ENCODE peak calls at places on chromosome 11, in six cellular contexts. G is left ventricle myocardium inferior, Q is prostate gland, T is neural crest cell, E is A549, C is BJ. A is an unnamed sample.

GRCh38 chr11:74048993-74049392 is 40.1 kb upstream of the UCP3 start:
- DNase-seq in C (no peak), Q (no peak), E (no peak), G (no peak), T (no peak), A (no peak)

GRCh38 chr11:28770806-28771205 is 662.6 kb downstream of the METTL15 start:
- DNase-seq in G (no peak), Q (no peak), T (no peak), E (no peak), C (no peak), A (no peak)

GRCh38 chr11:93389737-93390136 is 59.2 kb downstream of the DEUP1 start:
- DNase-seq in E (no peak), Q (no peak), T (no peak), C (no peak), G (no peak), A (no peak)

GRCh38 chr11:122754553-122755322 is 83.6 kb upstream of the CRTAM start:
- DNase-seq in G (no peak), Q (no peak), T (no peak), E (no peak), C (no peak), A (no peak)

GRCh38 chr11:134515081-134515960 is 103.3 kb upstream of the B3GAT1 start:
- DNase-seq in E (no peak), G (no peak), T (no peak), C (no peak), Q (no peak), A (no peak)

GRCh38 chr11:119338318-119338890 is 2.3 kb downstream of the C1QTNF5 start:
- DNase-seq in Q (peak), E (peak), G (peak), T (peak), C (no peak), A (no peak)

GRCh38 chr11:133961890-133962289 is 5.1 kb upstream of the IGSF9B start:
- DNase-seq in C (no peak), G (no peak), T (no peak), Q (no peak), E (no peak), A (no peak)

GRCh38 chr11:100908746-100909145 is 220.9 kb downstream of the PGR start:
- DNase-seq in E (no peak), C (no peak), Q (no peak), G (no peak), T (no peak), A (no peak)

GRCh38 chr11:97641988-97642387 is 1252.2 kb downstream of the JRKL start:
- DNase-seq in T (no peak), C (no peak), Q (no peak), E (no peak), G (no peak), A (no peak)

GRCh38 chr11:132125855-132126841 is 755.7 kb downstream of the NTM start:
- DNase-seq in G (no peak), T (peak), Q (no peak), C (no peak), E (no peak), A (no peak)

GRCh38 chr11:2665747-2666710 is 33.8 kb downstream of the KCNQ1OT1 start:
- DNase-seq in G (no peak), C (no peak), T (no peak), E (no peak), Q (peak), A (no peak)

GRCh38 chr11:129115652-129116585 is 76.2 kb downstream of the ARHGAP32 start:
- DNase-seq in G (no peak), E (peak), Q (no peak), C (no peak), T (no peak), A (peak)

GRCh38 chr11:126978911-126979310 is 21.7 kb downstream of the KIRREL3 start:
- DNase-seq in E (no peak), T (no peak), C (no peak), Q (no peak), G (no peak), A (no peak)

GRCh38 chr11:6531267-6531752 is 34.2 kb downstream of the DNHD1 start:
- DNase-seq in E (peak), C (no peak), G (no peak), T (peak), Q (no peak), A (peak)

GRCh38 chr11:119999220-119999619 is 138.7 kb downstream of the TRIM29 start:
- DNase-seq in T (no peak), C (no peak), Q (no peak), G (no peak), E (peak), A (no peak)

GRCh38 chr11:124150684-124151083 is 32.5 kb upstream of the OR10D3 start:
- DNase-seq in E (no peak), C (no peak), Q (no peak), G (no peak), T (no peak), A (no peak)

GRCh38 chr11:124152770-124153407 is 30.3 kb upstream of the OR10D3 start:
- DNase-seq in T (no peak), G (no peak), Q (no peak), C (no peak), E (no peak), A (no peak)
- TF ChIP-seq CTCF in T (peak), G (no peak), Q (no peak), C (no peak), E (no peak), A (no peak)

GRCh38 chr11:84398017-84398626 is 1112.0 kb upstream of the CCDC90B start:
- DNase-seq in E (peak), G (no peak), C (no peak), T (no peak), Q (no peak), A (no peak)
- TF ChIP-seq CTCF in E (peak), G (peak), C (peak), T (peak), Q (no peak), A (peak)

GRCh38 chr11:70048279-70049024 is 29.7 kb upstream of the ANO1 start:
- DNase-seq in Q (peak), E (peak), T (no peak), C (no peak), G (no peak), A (no peak)
- TF ChIP-seq CTCF in Q (no peak), E (no peak), T (peak), C (no peak), G (peak), A (no peak)

GRCh38 chr11:27722945-27723344 is 22.7 kb upstream of the BDNF start:
- DNase-seq in E (no peak), C (no peak), G (no peak), Q (no peak), T (no peak), A (no peak)
- TF ChIP-seq CTCF in E (no peak), C (no peak), G (no peak), Q (no peak), T (no peak), A (no peak)

GRCh38 chr11:20671856-20672546 is 2.6 kb downstream of the NELL1 start:
- DNase-seq in E (peak), T (no peak), Q (no peak), C (no peak), G (no peak), A (no peak)
- TF ChIP-seq CTCF in E (peak), T (peak), Q (no peak), C (peak), G (no peak), A (no peak)

GRCh38 chr11:63829823-63830489 is 9.0 kb upstream of the MARK2 start:
- DNase-seq in T (peak), Q (no peak), G (no peak), E (peak), C (no peak), A (no peak)
- TF ChIP-seq CTCF in T (peak), Q (no peak), G (peak), E (peak), C (peak), A (peak)

DNA sequence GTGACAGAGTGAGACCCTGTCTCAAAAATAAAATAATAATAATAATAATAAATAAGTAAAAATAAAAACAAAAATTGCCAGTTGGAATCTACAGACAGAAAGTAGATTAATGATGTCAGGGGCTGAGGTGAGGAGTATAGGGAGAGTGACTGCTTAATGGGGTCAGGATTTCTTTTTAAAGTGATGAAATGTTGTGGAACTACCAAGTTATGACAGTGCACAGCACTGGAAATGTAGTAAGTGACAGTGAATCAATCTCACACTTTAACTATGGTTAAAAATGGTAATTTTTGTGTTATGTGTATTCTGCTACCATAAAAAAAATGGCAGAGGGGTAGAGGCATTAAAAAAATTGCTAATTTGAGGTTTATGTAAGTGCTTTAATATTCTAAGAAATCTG is 87.2 kb downstream of the ATG16L2 start:
- DNase-seq in C (no peak), T (no peak), E (no peak), Q (no peak), G (no peak), A (no peak)
- TF ChIP-seq CTCF in C (no peak), T (no peak), E (no peak), Q (no peak), G (no peak), A (no peak)

DNA sequence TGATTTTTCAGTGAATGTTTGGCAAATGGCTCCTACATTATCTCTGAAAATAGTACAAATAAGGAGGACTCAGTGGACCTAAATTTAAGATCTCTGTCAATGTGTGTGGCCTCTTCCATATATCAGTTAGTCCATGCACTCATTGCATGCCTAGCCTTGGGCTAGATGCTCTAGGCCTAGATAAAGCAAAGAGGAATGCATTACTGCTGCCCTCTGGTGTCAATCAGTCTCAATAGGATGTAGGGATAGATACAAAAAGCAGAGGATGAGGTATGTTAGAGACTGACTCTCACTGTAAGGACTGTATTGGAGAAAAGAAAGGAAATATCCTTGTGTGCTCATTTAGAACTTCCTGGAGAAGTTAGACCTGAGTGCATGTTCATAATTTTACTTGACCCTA is 42.0 kb downstream of the MS4A2 start:
- DNase-seq in Q (peak), C (no peak), G (no peak), T (peak), E (peak), A (no peak)
- TF ChIP-seq CTCF in Q (no peak), C (no peak), G (peak), T (peak), E (peak), A (no peak)

GRCh38 chr11:65117206-65118096 is at the start of gene ZNHIT2:
- DNase-seq in T (peak), C (peak), E (peak), G (peak), Q (peak), A (peak)
- TF ChIP-seq CTCF in T (peak), C (peak), E (peak), G (peak), Q (peak), A (peak)

DNA sequence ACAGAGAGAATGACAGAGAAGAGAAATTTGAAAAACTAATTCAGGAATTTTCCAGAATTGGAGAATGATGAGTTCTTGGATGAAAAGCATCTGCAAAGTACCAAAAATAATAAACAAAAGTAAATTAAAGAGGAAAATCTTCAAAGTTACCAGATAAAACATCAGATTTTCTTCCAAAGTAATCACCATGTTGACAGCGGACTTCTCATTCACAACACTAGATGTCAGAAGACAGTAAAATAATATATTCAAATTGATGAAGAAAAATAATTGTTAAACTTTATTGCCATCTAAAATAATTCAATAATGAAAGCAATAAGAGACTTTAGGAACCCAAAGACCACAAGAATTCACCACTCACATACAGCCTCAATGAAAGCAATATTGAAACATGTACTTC is 355.2 kb downstream of the DYNC2H1 start:
- DNase-seq in E (no peak), G (no peak), T (no peak), Q (no peak), C (no peak), A (no peak)
- TF ChIP-seq CTCF in E (no peak), G (no peak), T (no peak), Q (no peak), C (no peak), A (peak)